ENCODE peak calls at places on chromosomes 1 and 21, in nine cellular contexts. R is cardiac muscle cell, W is adrenal gland, A is uterus, C is psoas muscle, N is mesendoderm, J is mammary epithelial cell, I is thyroid gland, L is small intestine. T is an unnamed sample.

GRCh38 chr1:44000266-44000665 is 8.9 kb downstream of the CCDC24 start:
- DNase-seq in R (no peak), W (no peak), A (no peak), C (no peak), N (peak; percentile 97), J (no peak), I (no peak), L (no peak), T (no peak)

GRCh38 chr1:171346866-171347265 is 32.9 kb downstream of the FMO4 start:
- DNase-seq in R (no peak), W (no peak), A (no peak), C (no peak), N (no peak), J (no peak), I (no peak), L (no peak), T (no peak)

GRCh38 chr1:85398391-85399064 is 66.4 kb downstream of the DDAH1 start:
- DNase-seq in R (no peak), W (no peak), A (no peak), C (no peak), N (peak; percentile 23), J (peak; percentile 51), I (no peak), L (no peak), T (no peak)

GRCh38 chr1:206114692-206115430 is 2.3 kb downstream of the AVPR1B start:
- DNase-seq in R (no peak), W (no peak), A (no peak), C (no peak), N (no peak), J (no peak), I (no peak), L (no peak), T (no peak)

GRCh38 chr1:203663294-203663693 is 36.7 kb downstream of the ATP2B4 start:
- DNase-seq in R (no peak), W (no peak), A (no peak), C (no peak), N (no peak), J (peak; percentile 100), I (no peak), L (peak; percentile 29), T (no peak)

GRCh38 chr21:33268392-33268735 is 2.2 kb downstream of the IL10RB start:
- DNase-seq in R (no peak), W (no peak), A (no peak), C (no peak), N (no peak), J (no peak), I (no peak), L (peak; percentile 22), T (no peak)

GRCh38 chr1:40303051-40303771 is 13.9 kb downstream of the COL9A2 start:
- DNase-seq in R (no peak), W (no peak), A (no peak), C (no peak), N (no peak), J (no peak), I (no peak), L (no peak), T (no peak)

GRCh38 chr1:27496604-27497155 is 6.7 kb upstream of the WASF2 start:
- DNase-seq in R (peak; percentile 53), W (no peak), A (peak; percentile 72), C (no peak), N (peak; percentile 97), J (no peak), I (no peak), L (no peak), T (peak; percentile 20)

GRCh38 chr1:4075436-4076225 is 175.6 kb upstream of the C1orf174 start:
- DNase-seq in R (no peak), W (no peak), A (no peak), C (no peak), N (no peak), J (no peak), I (no peak), L (no peak), T (no peak)

GRCh38 chr21:14737922-14738321 is 191.8 kb upstream of the SAMSN1 start:
- DNase-seq in R (peak; percentile 52), W (peak; percentile 33), A (no peak), C (no peak), N (peak; percentile 66), J (peak; percentile 44), I (no peak), L (peak; percentile 73), T (no peak)

GRCh38 chr1:193408782-193409293 is 222.4 kb upstream of the B3GALT2 start:
- DNase-seq in R (peak; percentile 93), W (peak; percentile 96), A (peak; percentile 73), C (peak; percentile 35), N (peak; percentile 74), J (peak; percentile 51), I (peak; percentile 67), L (peak; percentile 72), T (peak; percentile 26)

GRCh38 chr1:178862864-178863263 is 8.0 kb downstream of the ANGPTL1 start:
- DNase-seq in R (no peak), W (no peak), A (no peak), C (no peak), N (no peak), J (no peak), I (no peak), L (no peak), T (no peak)

GRCh38 chr1:247212914-247213617 is 41.2 kb upstream of the ZNF124 start:
- DNase-seq in R (no peak), W (no peak), A (no peak), C (no peak), N (no peak), J (no peak), I (no peak), L (no peak), T (no peak)

GRCh38 chr1:247212012-247212411 is 40.2 kb upstream of the ZNF124 start:
- DNase-seq in R (no peak), W (no peak), A (no peak), C (no peak), N (no peak), J (peak; percentile 39), I (no peak), L (no peak), T (no peak)

GRCh38 chr1:247210386-247211117 is 38.7 kb upstream of the ZNF124 start:
- DNase-seq in R (peak; percentile 99), W (peak; percentile 98), A (peak; percentile 96), C (peak; percentile 98), N (peak; percentile 99), J (peak; percentile 85), I (peak; percentile 99), L (peak; percentile 98), T (peak; percentile 99)

GRCh38 chr1:247210062-247210385 is 38.2 kb upstream of the ZNF124 start:
- DNase-seq in R (no peak), W (no peak), A (no peak), C (no peak), N (no peak), J (no peak), I (no peak), L (no peak), T (no peak)

GRCh38 chr1:247211339-247211738 is 39.5 kb upstream of the ZNF124 start:
- DNase-seq in R (no peak), W (no peak), A (no peak), C (no peak), N (no peak), J (no peak), I (no peak), L (no peak), T (no peak)
- H3K27ac ChIP-seq in R (no peak overlapping the region), W (no peak overlapping the region), A (peak overlapping the region; percentile 84), C (peak overlapping the region; percentile 87), N (no peak overlapping the region), J (no peak overlapping the region), I (peak overlapping the region; percentile 45), L (no peak overlapping the region), T (peak overlapping the region; percentile 96)

GRCh38 chr1:36517415-36517814 is 34.7 kb upstream of the CSF3R start:
- DNase-seq in R (peak; percentile 13), W (no peak), A (no peak), C (no peak), N (peak; percentile 42), J (no peak), I (no peak), L (no peak), T (no peak)
- H3K4me3 ChIP-seq in R (no peak overlapping the region), W (no peak overlapping the region), A (no peak overlapping the region), C (no peak overlapping the region), N (no peak overlapping the region), J (no peak overlapping the region), I (no peak overlapping the region), L (no peak overlapping the region), T (no peak overlapping the region)

GRCh38 chr1:18738126-18738525 is 107.5 kb downstream of the PAX7 start:
- DNase-seq in R (no peak), W (no peak), A (no peak), C (no peak), N (no peak), J (no peak), I (no peak), L (no peak), T (no peak)

GRCh38 chr1:18738617-18739016 is 108.0 kb downstream of the PAX7 start:
- DNase-seq in R (no peak), W (no peak), A (no peak), C (no peak), N (no peak), J (no peak), I (no peak), L (no peak), T (no peak)

GRCh38 chr1:18739956-18740355 is 109.3 kb downstream of the PAX7 start:
- DNase-seq in R (no peak), W (no peak), A (no peak), C (no peak), N (no peak), J (no peak), I (no peak), L (no peak), T (no peak)

GRCh38 chr1:18739408-18739807 is 108.8 kb downstream of the PAX7 start:
- DNase-seq in R (no peak), W (no peak), A (no peak), C (no peak), N (no peak), J (no peak), I (no peak), L (no peak), T (no peak)

DNA sequence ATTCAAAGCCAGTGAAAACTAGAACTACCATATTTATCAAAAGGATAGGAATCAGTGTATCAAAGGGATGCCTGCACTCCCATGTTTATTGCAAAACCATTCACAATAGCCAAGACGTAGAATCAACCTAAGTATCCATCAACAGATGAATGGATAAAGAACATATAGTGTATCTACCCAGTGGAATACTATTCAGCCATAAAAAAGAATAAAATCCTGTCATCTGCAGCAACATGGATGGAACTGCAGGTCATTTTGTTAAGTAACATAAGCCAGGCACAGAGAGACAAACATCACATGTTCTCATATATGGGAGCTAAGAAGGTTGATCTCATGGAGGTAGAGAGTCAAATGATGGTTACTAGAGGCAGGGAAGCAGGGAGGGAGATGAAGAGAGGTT is 110.0 kb downstream of the PAX7 start:
- DNase-seq in R (no peak), W (no peak), A (no peak), C (no peak), N (no peak), J (no peak), I (no peak), L (no peak), T (no peak)
- H3K27me3 ChIP-seq in R (no peaks in the 10 kb centered on the region), W (peaks cover 14% of the 10 kb centered on the region), A (no peaks in the 10 kb centered on the region), C (no peaks in the 10 kb centered on the region), N (no peaks in the 10 kb centered on the region), J (peaks cover 2% of the 10 kb centered on the region), I (no peaks in the 10 kb centered on the region), L (no peaks in the 10 kb centered on the region), T (no peaks in the 10 kb centered on the region)

DNA sequence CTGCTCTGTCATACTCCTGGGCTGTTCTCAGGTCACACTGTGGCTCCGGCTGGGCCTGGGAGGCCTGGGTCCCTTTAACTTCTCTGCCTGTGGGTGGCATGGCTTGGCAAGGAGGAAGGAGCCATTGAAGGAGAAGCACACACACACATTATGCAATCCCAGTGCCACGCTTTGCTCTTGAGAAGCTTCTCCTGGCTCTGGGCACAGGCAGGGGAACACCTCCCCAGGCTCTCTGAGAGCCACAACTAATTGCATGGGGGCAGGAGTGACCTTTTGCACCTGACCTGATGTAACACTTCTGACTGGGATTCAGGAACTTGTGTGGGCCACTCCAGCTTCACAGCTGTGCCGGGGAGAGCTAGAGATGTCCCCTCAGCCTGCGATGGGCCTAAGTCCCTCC is 23.1 kb downstream of the LGR6 start:
- DNase-seq in R (no peak), W (no peak), A (no peak), C (no peak), N (no peak), J (no peak), I (peak; percentile 89), L (no peak), T (no peak)
- H3K27ac ChIP-seq in R (no peak overlapping the region), W (no peak overlapping the region), A (no peak overlapping the region), C (no peak overlapping the region), N (no peak overlapping the region), J (no peak overlapping the region), I (no peak overlapping the region), L (no peak overlapping the region), T (no peak overlapping the region)

T was measured in Peyer's patch.